ENCODE peak calls at places on chromosomes 1 and 21, in five cellular contexts. One of them, this sample, is unnamed.

GRCh38 chr21:44612669-44613229 is 870 bp downstream of the KRTAP10-8 start:
- DNase-seq in HT-29: no peak
- DNase-seq in activated naive CD4-positive, alpha-beta T cell treated with anti-CD3 and anti-CD28 coated beads for 36 hours: no peak
- DNase-seq in neural progenitor cell: no peak
- DNase-seq in C1 segment of cervical spinal cord: no peak
- DNase-seq in this sample: no peak

GRCh38 chr1:98500324-98500723 is 161.2 kb upstream of the SNX7 start:
- DNase-seq in HT-29: no peak
- DNase-seq in activated naive CD4-positive, alpha-beta T cell treated with anti-CD3 and anti-CD28 coated beads for 36 hours: no peak
- DNase-seq in neural progenitor cell: no peak
- DNase-seq in C1 segment of cervical spinal cord: no peak
- DNase-seq in this sample: no peak

GRCh38 chr1:92901699-92902405 is 59.4 kb downstream of the DIPK1A start:
- DNase-seq in HT-29: no peak
- DNase-seq in activated naive CD4-positive, alpha-beta T cell treated with anti-CD3 and anti-CD28 coated beads for 36 hours: no peak
- DNase-seq in neural progenitor cell: no peak
- DNase-seq in C1 segment of cervical spinal cord: no peak
- DNase-seq in this sample: no peak

GRCh38 chr1:82065917-82066316 is 265.2 kb downstream of the ADGRL2 start:
- DNase-seq in HT-29: no peak
- DNase-seq in activated naive CD4-positive, alpha-beta T cell treated with anti-CD3 and anti-CD28 coated beads for 36 hours: no peak
- DNase-seq in neural progenitor cell: no peak
- DNase-seq in C1 segment of cervical spinal cord: peak; percentile 25
- DNase-seq in this sample: no peak

GRCh38 chr1:201656670-201657032 is 117.7 kb downstream of the NAV1 start:
- DNase-seq in HT-29: no peak
- DNase-seq in activated naive CD4-positive, alpha-beta T cell treated with anti-CD3 and anti-CD28 coated beads for 36 hours: no peak
- DNase-seq in neural progenitor cell: no peak
- DNase-seq in C1 segment of cervical spinal cord: no peak
- DNase-seq in this sample: no peak

GRCh38 chr1:213418268-213419068 is 367.4 kb downstream of the RPS6KC1 start:
- DNase-seq in HT-29: no peak
- DNase-seq in activated naive CD4-positive, alpha-beta T cell treated with anti-CD3 and anti-CD28 coated beads for 36 hours: no peak
- DNase-seq in neural progenitor cell: no peak
- DNase-seq in C1 segment of cervical spinal cord: no peak
- DNase-seq in this sample: no peak

GRCh38 chr21:34576043-34576466 is 38.9 kb downstream of the RCAN1 start:
- DNase-seq in HT-29: peak; percentile 5
- DNase-seq in activated naive CD4-positive, alpha-beta T cell treated with anti-CD3 and anti-CD28 coated beads for 36 hours: no peak
- DNase-seq in neural progenitor cell: no peak
- DNase-seq in C1 segment of cervical spinal cord: no peak
- DNase-seq in this sample: no peak

GRCh38 chr1:27664291-27664690 is 7.7 kb downstream of the IFI6 start:
- DNase-seq in HT-29: no peak
- DNase-seq in activated naive CD4-positive, alpha-beta T cell treated with anti-CD3 and anti-CD28 coated beads for 36 hours: no peak
- DNase-seq in neural progenitor cell: no peak
- DNase-seq in C1 segment of cervical spinal cord: no peak
- DNase-seq in this sample: no peak

GRCh38 chr1:182122265-182122664 is 60.8 kb upstream of the ZNF648 start:
- DNase-seq in HT-29: no peak
- DNase-seq in activated naive CD4-positive, alpha-beta T cell treated with anti-CD3 and anti-CD28 coated beads for 36 hours: no peak
- DNase-seq in neural progenitor cell: no peak
- DNase-seq in C1 segment of cervical spinal cord: no peak
- DNase-seq in this sample: no peak

GRCh38 chr1:234899041-234899787 is 229.4 kb downstream of the TOMM20 start:
- DNase-seq in HT-29: peak; percentile 55
- DNase-seq in activated naive CD4-positive, alpha-beta T cell treated with anti-CD3 and anti-CD28 coated beads for 36 hours: no peak
- DNase-seq in neural progenitor cell: no peak
- DNase-seq in C1 segment of cervical spinal cord: no peak
- DNase-seq in this sample: peak; percentile 52

GRCh38 chr1:97524211-97524610 is 396.6 kb downstream of the DPYD start:
- DNase-seq in HT-29: no peak
- DNase-seq in activated naive CD4-positive, alpha-beta T cell treated with anti-CD3 and anti-CD28 coated beads for 36 hours: no peak
- DNase-seq in neural progenitor cell: no peak
- DNase-seq in C1 segment of cervical spinal cord: no peak
- DNase-seq in this sample: no peak

GRCh38 chr1:29474274-29474824 is 238.0 kb downstream of the PTPRU start:
- DNase-seq in HT-29: no peak
- DNase-seq in activated naive CD4-positive, alpha-beta T cell treated with anti-CD3 and anti-CD28 coated beads for 36 hours: no peak
- DNase-seq in neural progenitor cell: no peak
- DNase-seq in C1 segment of cervical spinal cord: no peak
- DNase-seq in this sample: no peak

GRCh38 chr21:36732217-36732616 is 33.3 kb downstream of the SIM2 start:
- DNase-seq in HT-29: no peak
- DNase-seq in activated naive CD4-positive, alpha-beta T cell treated with anti-CD3 and anti-CD28 coated beads for 36 hours: no peak
- DNase-seq in neural progenitor cell: no peak
- DNase-seq in C1 segment of cervical spinal cord: no peak
- DNase-seq in this sample: no peak

GRCh38 chr1:177959793-177960515 is 9.9 kb downstream of the SEC16B start:
- DNase-seq in HT-29: peak; percentile 47
- DNase-seq in activated naive CD4-positive, alpha-beta T cell treated with anti-CD3 and anti-CD28 coated beads for 36 hours: no peak
- DNase-seq in neural progenitor cell: no peak
- DNase-seq in C1 segment of cervical spinal cord: no peak
- DNase-seq in this sample: peak; percentile 39

GRCh38 chr1:33161061-33161681 is 20.7 kb downstream of the TRIM62 start:
- DNase-seq in HT-29: no peak
- DNase-seq in activated naive CD4-positive, alpha-beta T cell treated with anti-CD3 and anti-CD28 coated beads for 36 hours: no peak
- DNase-seq in neural progenitor cell: peak; percentile 78
- DNase-seq in C1 segment of cervical spinal cord: peak; percentile 77
- DNase-seq in this sample: no peak

GRCh38 chr1:18344755-18345154 is 136.0 kb upstream of the KLHDC7A start:
- DNase-seq in HT-29: no peak
- DNase-seq in activated naive CD4-positive, alpha-beta T cell treated with anti-CD3 and anti-CD28 coated beads for 36 hours: no peak
- DNase-seq in neural progenitor cell: peak; percentile 40
- DNase-seq in C1 segment of cervical spinal cord: no peak
- DNase-seq in this sample: no peak

GRCh38 chr1:236952279-236953003 is 51.8 kb downstream of the MT1HL1 start:
- DNase-seq in HT-29: no peak
- DNase-seq in activated naive CD4-positive, alpha-beta T cell treated with anti-CD3 and anti-CD28 coated beads for 36 hours: no peak
- DNase-seq in neural progenitor cell: peak; percentile 30
- DNase-seq in C1 segment of cervical spinal cord: no peak
- DNase-seq in this sample: no peak

GRCh38 chr1:19698181-19698580 is 33.5 kb downstream of the HTR6 start:
- DNase-seq in HT-29: no peak
- DNase-seq in activated naive CD4-positive, alpha-beta T cell treated with anti-CD3 and anti-CD28 coated beads for 36 hours: no peak
- DNase-seq in neural progenitor cell: no peak
- DNase-seq in C1 segment of cervical spinal cord: no peak
- DNase-seq in this sample: no peak

GRCh38 chr1:100752806-100753205 is 33.3 kb downstream of the VCAM1 start:
- DNase-seq in HT-29: no peak
- DNase-seq in activated naive CD4-positive, alpha-beta T cell treated with anti-CD3 and anti-CD28 coated beads for 36 hours: no peak
- DNase-seq in neural progenitor cell: no peak
- DNase-seq in C1 segment of cervical spinal cord: no peak
- DNase-seq in this sample: no peak

GRCh38 chr1:205680073-205680851 is at the start of gene SLC45A3:
- DNase-seq in HT-29: no peak
- DNase-seq in activated naive CD4-positive, alpha-beta T cell treated with anti-CD3 and anti-CD28 coated beads for 36 hours: peak; percentile 17
- DNase-seq in neural progenitor cell: peak; percentile 71
- DNase-seq in C1 segment of cervical spinal cord: peak; percentile 51
- DNase-seq in this sample: no peak

GRCh38 chr1:154352581-154353459 is 27.5 kb downstream of the ATP8B2 start:
- DNase-seq in HT-29: peak; percentile 27
- DNase-seq in activated naive CD4-positive, alpha-beta T cell treated with anti-CD3 and anti-CD28 coated beads for 36 hours: peak; percentile 85
- DNase-seq in neural progenitor cell: peak; percentile 72
- DNase-seq in C1 segment of cervical spinal cord: no peak
- DNase-seq in this sample: peak; percentile 73

GRCh38 chr1:34885405-34886247 is 26.1 kb upstream of the SMIM12 start:
- DNase-seq in HT-29: no peak
- DNase-seq in activated naive CD4-positive, alpha-beta T cell treated with anti-CD3 and anti-CD28 coated beads for 36 hours: peak; percentile 68
- DNase-seq in neural progenitor cell: peak; percentile 74
- DNase-seq in C1 segment of cervical spinal cord: no peak
- DNase-seq in this sample: no peak

GRCh38 chr1:220925707-220926106 is 46.5 kb downstream of the HLX start:
- DNase-seq in HT-29: no peak
- DNase-seq in activated naive CD4-positive, alpha-beta T cell treated with anti-CD3 and anti-CD28 coated beads for 36 hours: no peak
- DNase-seq in neural progenitor cell: no peak
- DNase-seq in C1 segment of cervical spinal cord: no peak
- DNase-seq in this sample: no peak

GRCh38 chr1:159922499-159923202 is 2.7 kb downstream of the TAGLN2 start:
- DNase-seq in HT-29: no peak
- DNase-seq in activated naive CD4-positive, alpha-beta T cell treated with anti-CD3 and anti-CD28 coated beads for 36 hours: peak; percentile 15
- DNase-seq in neural progenitor cell: no peak
- DNase-seq in C1 segment of cervical spinal cord: no peak
- DNase-seq in this sample: no peak

GRCh38 chr1:151147132-151147503 is 687 bp upstream of the SEMA6C start:
- DNase-seq in HT-29: no peak
- DNase-seq in activated naive CD4-positive, alpha-beta T cell treated with anti-CD3 and anti-CD28 coated beads for 36 hours: no peak
- DNase-seq in neural progenitor cell: no peak
- DNase-seq in C1 segment of cervical spinal cord: no peak
- DNase-seq in this sample: no peak

GRCh38 chr21:14687277-14687642 is 141.1 kb upstream of the SAMSN1 start:
- DNase-seq in HT-29: no peak
- DNase-seq in activated naive CD4-positive, alpha-beta T cell treated with anti-CD3 and anti-CD28 coated beads for 36 hours: no peak
- DNase-seq in neural progenitor cell: no peak
- DNase-seq in C1 segment of cervical spinal cord: no peak
- DNase-seq in this sample: no peak

GRCh38 chr1:23845163-23845562 is 19.9 kb upstream of the HMGCL start:
- DNase-seq in HT-29: no peak
- DNase-seq in activated naive CD4-positive, alpha-beta T cell treated with anti-CD3 and anti-CD28 coated beads for 36 hours: no peak
- DNase-seq in neural progenitor cell: no peak
- DNase-seq in C1 segment of cervical spinal cord: no peak
- DNase-seq in this sample: no peak

GRCh38 chr1:245690153-245690552 is 535.4 kb downstream of the KIF26B start:
- DNase-seq in HT-29: no peak
- DNase-seq in activated naive CD4-positive, alpha-beta T cell treated with anti-CD3 and anti-CD28 coated beads for 36 hours: no peak
- DNase-seq in neural progenitor cell: no peak
- DNase-seq in C1 segment of cervical spinal cord: peak; percentile 36
- DNase-seq in this sample: no peak

GRCh38 chr1:47792786-47793185 is 204.4 kb downstream of the TRABD2B start:
- DNase-seq in HT-29: no peak
- DNase-seq in activated naive CD4-positive, alpha-beta T cell treated with anti-CD3 and anti-CD28 coated beads for 36 hours: no peak
- DNase-seq in neural progenitor cell: no peak
- DNase-seq in C1 segment of cervical spinal cord: no peak
- DNase-seq in this sample: no peak

GRCh38 chr1:39183503-39184353 is 20.8 kb upstream of the MACF1 start:
- DNase-seq in HT-29: peak; percentile 90
- DNase-seq in activated naive CD4-positive, alpha-beta T cell treated with anti-CD3 and anti-CD28 coated beads for 36 hours: peak; percentile 94
- DNase-seq in neural progenitor cell: no peak
- DNase-seq in C1 segment of cervical spinal cord: peak; percentile 20
- DNase-seq in this sample: peak; percentile 99

GRCh38 chr1:94299627-94300552 is 62.5 kb upstream of the ARHGAP29 start:
- DNase-seq in HT-29: peak; percentile 83
- DNase-seq in activated naive CD4-positive, alpha-beta T cell treated with anti-CD3 and anti-CD28 coated beads for 36 hours: no peak
- DNase-seq in neural progenitor cell: no peak
- DNase-seq in C1 segment of cervical spinal cord: no peak
- DNase-seq in this sample: peak; percentile 69